ENCODE peak calls at places on chromosomes 13 and 19, in four cellular contexts. M is GM03348, E is AG08396, R is trophoblast cell. U is an unnamed sample.

GRCh38 chr13:113592571-113592970 is 8.0 kb downstream of the TFDP1 start:
- DNase-seq in M (no peak), E (no peak), R (no peak), U (no peak)

GRCh38 chr19:51602189-51602854 is 27.9 kb downstream of the SIGLEC5 start:
- DNase-seq in M (no peak), E (no peak), R (no peak), U (no peak)

GRCh38 chr19:45496349-45496953 is 396 bp downstream of the RTN2 start:
- DNase-seq in M (peak), E (peak), R (no peak), U (no peak)

GRCh38 chr13:48615017-48615416 is 38.7 kb upstream of the CYSLTR2 start:
- DNase-seq in M (no peak), E (no peak), R (no peak), U (no peak)

GRCh38 chr13:90420683-90421082 is 926.8 kb upstream of the MIR17HG start:
- DNase-seq in M (no peak), E (no peak), R (no peak), U (no peak)

GRCh38 chr19:48608798-48609263 is 2.3 kb downstream of the SPACA4 start:
- DNase-seq in M (peak), E (peak), R (peak), U (no peak)

GRCh38 chr13:48976677-48977625 is 1.2 kb downstream of the FNDC3A start:
- DNase-seq in M (no peak), E (no peak), R (no peak), U (no peak)

GRCh38 chr13:73737214-73737613 is 397.0 kb downstream of the KLF12 start:
- DNase-seq in M (no peak), E (no peak), R (no peak), U (no peak)

GRCh38 chr19:55443824-55444719 is 972 bp upstream of the SHISA7 start:
- DNase-seq in M (no peak), E (no peak), R (no peak), U (no peak)

GRCh38 chr13:31947506-31947905 is 84.1 kb upstream of the FRY start:
- DNase-seq in M (peak), E (peak), R (no peak), U (no peak)

GRCh38 chr13:101190337-101190736 is 226.0 kb downstream of the NALCN start:
- DNase-seq in M (no peak), E (no peak), R (no peak), U (no peak)

GRCh38 chr19:38068851-38069250 is 155.2 kb downstream of the DPF1 start:
- DNase-seq in M (no peak), E (no peak), R (no peak), U (no peak)

U was measured in HS-27A.